ENCODE peak calls at places on chromosomes 2 and 18, in five cellular contexts. T is fibroblast of mammary gland; I is lower leg skin; G is naive thymus-derived CD4-positive, alpha-beta T cell; M is mucosa of descending colon. Y is an unnamed sample.

GRCh38 chr2:162795312-162795711 is 43.3 kb downstream of the KCNH7 start:
- DNase-seq in T (no peak), I (no peak), G (no peak), M (no peak), Y (no peak)

GRCh38 chr2:172200495-172201085 is 97.9 kb upstream of the DLX2 start:
- DNase-seq in T (peak; percentile 75), I (no peak), G (no peak), M (no peak), Y (no peak)

GRCh38 chr2:150698016-150698661 is 210.7 kb upstream of the RND3 start:
- DNase-seq in T (peak; percentile 80), I (no peak), G (no peak), M (no peak), Y (no peak)

GRCh38 chr18:66168834-66169233 is 418.0 kb downstream of the CDH7 start:
- DNase-seq in T (no peak), I (no peak), G (no peak), M (no peak), Y (no peak)

GRCh38 chr2:7010376-7010775 is 93.2 kb downstream of the RNF144A start:
- DNase-seq in T (peak; percentile 98), I (peak; percentile 42), G (no peak), M (no peak), Y (peak; percentile 52)

GRCh38 chr2:101778102-101778501 is 80.6 kb downstream of the MAP4K4 start:
- DNase-seq in T (no peak), I (no peak), G (no peak), M (no peak), Y (no peak)

GRCh38 chr18:78528437-78529228 is 451.0 kb upstream of the SALL3 start:
- DNase-seq in T (no peak), I (no peak), G (no peak), M (no peak), Y (no peak)

GRCh38 chr2:17319090-17319489 is 199.2 kb downstream of the RAD51AP2 start:
- DNase-seq in T (no peak), I (no peak), G (no peak), M (no peak), Y (no peak)

GRCh38 chr2:226124548-226125011 is 675.0 kb downstream of the IRS1 start:
- DNase-seq in T (peak; percentile 74), I (no peak), G (no peak), M (no peak), Y (no peak)

GRCh38 chr2:232667989-232668583 is 29.0 kb upstream of the GIGYF2 start:
- DNase-seq in T (no peak), I (no peak), G (no peak), M (no peak), Y (no peak)

GRCh38 chr2:65576861-65577601 is 144.6 kb upstream of the SPRED2 start:
- DNase-seq in T (peak; percentile 95), I (no peak), G (no peak), M (no peak), Y (no peak)

GRCh38 chr2:105175231-105175630 is 66.3 kb upstream of the GPR45 start:
- DNase-seq in T (no peak), I (no peak), G (no peak), M (no peak), Y (no peak)

GRCh38 chr18:32469190-32469611 is 1.5 kb downstream of the GAREM1 start:
- DNase-seq in T (peak; percentile 55), I (no peak), G (no peak), M (peak; percentile 53), Y (peak; percentile 53)

GRCh38 chr2:227406177-227407031 is 18.7 kb upstream of the SCYGR1 start:
- DNase-seq in T (peak; percentile 98), I (peak; percentile 52), G (no peak), M (no peak), Y (peak; percentile 10)

GRCh38 chr2:39225564-39225963 is 18.2 kb downstream of the CDKL4 start:
- DNase-seq in T (no peak), I (no peak), G (no peak), M (no peak), Y (no peak)

GRCh38 chr2:178845565-178846457 is 38.6 kb upstream of the TTN start:
- DNase-seq in T (peak; percentile 81), I (no peak), G (no peak), M (no peak), Y (no peak)

GRCh38 chr2:44061876-44062275 is 66.1 kb upstream of the LRPPRC start:
- DNase-seq in T (no peak), I (no peak), G (no peak), M (no peak), Y (no peak)

GRCh38 chr18:76493213-76494107 is 1.6 kb downstream of the ZNF516 start:
- DNase-seq in T (peak; percentile 72), I (no peak), G (no peak), M (no peak), Y (no peak)

GRCh38 chr2:120508581-120509041 is 162.7 kb downstream of the INHBB start:
- DNase-seq in T (no peak), I (no peak), G (no peak), M (peak; percentile 15), Y (no peak)

GRCh38 chr2:208725280-208725679 is 318.7 kb downstream of the PTH2R start:
- DNase-seq in T (no peak), I (no peak), G (no peak), M (no peak), Y (no peak)

GRCh38 chr2:47069628-47070154 is 85.4 kb downstream of the STPG4 start:
- DNase-seq in T (no peak), I (peak; percentile 84), G (no peak), M (peak; percentile 88), Y (no peak)

GRCh38 chr2:166516712-166517303 is 22.8 kb upstream of the SCN7A start:
- DNase-seq in T (peak; percentile 32), I (no peak), G (no peak), M (no peak), Y (no peak)

GRCh38 chr18:74282359-74283254 is 9.2 kb downstream of the CYB5A start:
- DNase-seq in T (no peak), I (no peak), G (no peak), M (no peak), Y (no peak)

GRCh38 chr2:221166283-221166682 is 405.8 kb downstream of the EPHA4 start:
- DNase-seq in T (peak; percentile 46), I (no peak), G (no peak), M (no peak), Y (peak; percentile 12)

GRCh38 chr2:178008636-178009289 is 63.8 kb downstream of the PDE11A start:
- DNase-seq in T (peak; percentile 30), I (no peak), G (no peak), M (no peak), Y (no peak)

GRCh38 chr2:233267516-233268245 is 16.2 kb downstream of the ATG16L1 start:
- DNase-seq in T (no peak), I (no peak), G (peak; percentile 91), M (peak; percentile 63), Y (peak; percentile 25)

GRCh38 chr2:149132303-149132702 is 93.8 kb downstream of the LYPD6B start:
- DNase-seq in T (no peak), I (no peak), G (no peak), M (no peak), Y (no peak)

GRCh38 chr2:134250840-134251461 is 2.9 kb upstream of the MGAT5 start:
- DNase-seq in T (no peak), I (no peak), G (no peak), M (no peak), Y (no peak)

GRCh38 chr18:56188521-56188920 is 449.9 kb downstream of the TXNL1 start:
- DNase-seq in T (no peak), I (no peak), G (no peak), M (no peak), Y (no peak)

GRCh38 chr2:34547340-34547739 is 948.2 kb upstream of the FAM98A start:
- DNase-seq in T (no peak), I (no peak), G (no peak), M (no peak), Y (no peak)

DNA sequence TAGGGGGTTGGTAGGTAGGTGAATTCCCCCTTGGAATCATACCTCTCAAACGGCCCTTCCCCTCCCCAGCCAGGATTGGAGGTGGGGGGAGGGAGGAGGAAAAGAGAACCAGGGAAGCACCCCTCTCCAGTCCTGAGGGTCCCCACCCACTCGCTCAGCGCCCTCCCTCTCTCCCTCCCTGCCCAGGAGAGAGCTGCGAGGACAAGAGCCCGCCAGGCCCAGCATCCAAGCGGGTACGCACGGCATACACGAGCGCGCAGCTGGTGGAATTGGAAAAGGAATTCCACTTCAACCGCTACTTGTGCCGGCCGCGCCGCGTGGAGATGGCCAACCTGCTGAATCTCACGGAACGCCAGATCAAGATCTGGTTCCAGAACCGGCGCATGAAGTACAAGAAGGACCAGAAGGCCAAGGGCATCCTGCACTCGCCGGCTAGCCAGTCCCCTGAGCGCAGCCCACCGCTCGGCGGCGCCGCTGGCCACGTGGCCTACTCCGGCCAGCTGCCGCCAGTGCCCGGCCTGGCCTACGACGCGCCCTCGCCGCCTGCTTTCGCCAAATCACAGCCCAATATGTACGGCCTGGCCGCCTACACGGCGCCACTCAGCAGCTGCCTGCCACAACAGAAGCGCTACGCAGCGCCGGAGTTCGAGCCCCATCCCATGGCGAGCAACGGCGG is 14.4 kb downstream of the HOXD3 start:
- DNase-seq in T (no peak), I (no peak), G (no peak), M (no peak), Y (no peak)
- H3K4me3 ChIP-seq in T (no peak overlapping the region), I (no peak overlapping the region), G (no peak overlapping the region), M (no peak overlapping the region), Y (no peak overlapping the region)

GRCh38 chr18:60809937-60810336 is 437.4 kb upstream of the MC4R start:
- DNase-seq in T (no peak), I (no peak), G (no peak), M (no peak), Y (no peak)

GRCh38 chr18:60812921-60813320 is 440.3 kb upstream of the MC4R start:
- DNase-seq in T (no peak), I (no peak), G (no peak), M (no peak), Y (no peak)
- H3K4me3 ChIP-seq in T (no peak overlapping the region), I (no peak overlapping the region), G (no peak overlapping the region), M (no peak overlapping the region), Y (no peak overlapping the region)

GRCh38 chr2:10375570-10376266 is 72.4 kb downstream of the ODC1 start:
- DNase-seq in T (no peak), I (no peak), G (no peak), M (no peak), Y (no peak)
- H3K4me3 ChIP-seq in T (no peak overlapping the region), I (no peak overlapping the region), G (no peak overlapping the region), M (no peak overlapping the region), Y (no peak overlapping the region)

DNA sequence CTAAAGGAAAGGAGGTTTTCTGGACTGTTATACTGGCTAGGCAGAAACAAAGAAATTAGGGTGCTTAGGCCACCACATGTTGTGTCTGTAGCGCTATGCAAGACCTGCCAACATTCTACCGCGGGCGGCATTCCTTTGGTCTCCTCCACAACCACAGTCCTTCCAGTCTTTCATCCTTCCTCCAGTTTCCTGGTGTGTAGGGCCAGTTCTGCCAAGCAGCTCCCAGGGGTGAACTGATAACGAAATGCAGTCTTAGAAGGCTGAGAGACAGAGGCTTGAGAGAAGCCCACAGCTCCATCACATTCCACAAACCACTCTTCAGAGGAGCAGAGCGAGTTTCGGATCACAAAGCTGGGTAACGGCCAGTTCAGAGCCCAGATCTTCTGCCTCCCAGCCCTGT is 19.5 kb upstream of the CXXC1 start:
- DNase-seq in T (peak; percentile 77), I (no peak), G (no peak), M (no peak), Y (no peak)
- H3K4me3 ChIP-seq in T (peak overlapping the region; percentile 63), I (no peak overlapping the region), G (peak overlapping the region; percentile 45), M (no peak overlapping the region), Y (peak overlapping the region; percentile 52)